ENCODE peak calls at places on chromosomes 4 and X, in seven cellular contexts. R, Y, O, T, H, K and X are unnamed samples.

GRCh38 chrX:105975382-105975781 is 63.1 kb downstream of the SERPINA7 start:
- DNase-seq in K (no peak), Y (no peak), O (peak; percentile 23), R (peak; percentile 12), T (no peak), H (no peak), X (no peak)

GRCh38 chr4:20176881-20177280 is 74.8 kb upstream of the SLIT2 start:
- DNase-seq in H (no peak), Y (no peak), K (no peak), O (no peak), R (no peak), T (no peak), X (no peak)

GRCh38 chr4:82968972-82969371 is 41.7 kb downstream of the LIN54 start:
- DNase-seq in K (no peak), T (no peak), R (no peak), Y (no peak), H (no peak), O (no peak), X (no peak)

GRCh38 chr4:75849459-75849858 is 52.8 kb downstream of the PPEF2 start:
- DNase-seq in R (no peak), Y (no peak), T (no peak), H (no peak), K (no peak), O (peak; percentile 42), X (no peak)

GRCh38 chr4:142983612-142984011 is 137.5 kb upstream of the INPP4B start:
- DNase-seq in K (no peak), Y (no peak), R (no peak), O (no peak), T (no peak), H (no peak), X (no peak)

GRCh38 chrX:46257451-46257879 is 287.8 kb downstream of the ZNF674 start:
- DNase-seq in O (no peak), T (no peak), K (no peak), H (no peak), Y (no peak), R (no peak), X (no peak)

GRCh38 chr4:172786039-172786792 is 382.4 kb upstream of the GALNT7 start:
- DNase-seq in T (no peak), O (no peak), Y (peak; percentile 34), R (no peak), H (no peak), K (no peak), X (no peak)

GRCh38 chrX:133985164-133986007 is at the start of gene GPC3:
- DNase-seq in Y (no peak), O (peak; percentile 77), K (no peak), T (no peak), R (no peak), H (peak; percentile 27), X (no peak)

GRCh38 chr4:772118-772517 is 53.8 kb downstream of the CPLX1 start:
- DNase-seq in T (no peak), O (no peak), Y (no peak), H (no peak), R (no peak), K (no peak), X (no peak)

GRCh38 chr4:15385928-15386327 is 41.9 kb upstream of the C1QTNF7 start:
- DNase-seq in O (no peak), R (no peak), T (peak; percentile 82), Y (no peak), K (no peak), H (no peak), X (no peak)

GRCh38 chr4:137312257-137312656 is 220.0 kb downstream of the PCDH18 start:
- DNase-seq in Y (no peak), T (no peak), O (no peak), H (no peak), K (no peak), R (no peak), X (no peak)

GRCh38 chr4:154838694-154839093 is 57.6 kb downstream of the RBM46 start:
- DNase-seq in T (no peak), Y (no peak), O (peak; percentile 9), H (no peak), R (no peak), K (no peak), X (no peak)

GRCh38 chr4:53118676-53119075 is 247.2 kb downstream of the SCFD2 start:
- DNase-seq in R (no peak), H (no peak), O (no peak), Y (no peak), T (no peak), K (no peak), X (no peak)

GRCh38 chrX:63418211-63418610 is 67.1 kb upstream of the SPIN4 start:
- DNase-seq in R (no peak), Y (no peak), H (no peak), O (no peak), K (no peak), T (no peak), X (no peak)

GRCh38 chrX:53324803-53325202 is 43.4 kb upstream of the IQSEC2 start:
- DNase-seq in T (no peak), R (no peak), K (no peak), H (no peak), Y (no peak), O (no peak), X (no peak)

GRCh38 chrX:48540015-48540350 is 469 bp downstream of the TBC1D25 start:
- DNase-seq in R (peak; percentile 12), T (no peak), O (no peak), H (peak; percentile 61), Y (peak; percentile 64), K (no peak), X (no peak)

GRCh38 chr4:149790172-149790907 is 25.3 kb downstream of the IQCM start:
- DNase-seq in T (no peak), Y (peak; percentile 48), K (no peak), R (no peak), H (no peak), O (no peak), X (no peak)

GRCh38 chrX:16743604-16744325 is 24.4 kb downstream of the SYAP1 start:
- DNase-seq in H (no peak), K (no peak), T (no peak), R (no peak), Y (no peak), O (no peak), X (no peak)

GRCh38 chr4:8778301-8778700 is 93.3 kb downstream of the HMX1 start:
- DNase-seq in Y (no peak), T (no peak), K (no peak), H (no peak), R (no peak), O (no peak), X (no peak)

GRCh38 chr4:77465271-77465670 is 140.3 kb upstream of the CXCL13 start:
- DNase-seq in Y (no peak), O (peak; percentile 52), K (peak; percentile 53), T (no peak), R (no peak), H (peak; percentile 15), X (no peak)

DNA sequence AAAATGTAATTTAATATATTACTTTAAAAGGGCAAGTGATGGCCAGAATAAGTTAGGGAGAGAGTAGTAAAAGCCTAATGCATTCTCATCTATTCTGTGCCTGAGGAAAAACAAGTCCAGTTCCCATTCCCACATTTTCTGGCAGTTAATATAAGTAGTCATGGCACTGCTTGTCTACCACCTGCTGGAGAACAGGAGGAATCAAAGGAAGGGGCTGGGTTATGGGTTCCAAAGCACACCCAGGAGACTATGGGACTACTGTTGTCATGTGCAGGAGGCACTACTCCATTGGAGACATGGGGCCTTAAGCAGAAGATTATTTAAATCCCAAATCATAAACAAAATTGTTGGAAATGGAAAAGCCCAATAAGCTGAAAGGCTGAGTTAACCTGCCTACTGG is 2618.6 kb downstream of the ARAP2 start:
- DNase-seq in Y (no peak), H (no peak), K (no peak), R (peak; percentile 12), T (no peak), O (peak; percentile 38), X (no peak)
- TF ChIP-seq CTCF in Y (no peak), H (no peak), K (no peak), R (no peak), T (no peak), O (peak; percentile 32), X (no peak)

DNA sequence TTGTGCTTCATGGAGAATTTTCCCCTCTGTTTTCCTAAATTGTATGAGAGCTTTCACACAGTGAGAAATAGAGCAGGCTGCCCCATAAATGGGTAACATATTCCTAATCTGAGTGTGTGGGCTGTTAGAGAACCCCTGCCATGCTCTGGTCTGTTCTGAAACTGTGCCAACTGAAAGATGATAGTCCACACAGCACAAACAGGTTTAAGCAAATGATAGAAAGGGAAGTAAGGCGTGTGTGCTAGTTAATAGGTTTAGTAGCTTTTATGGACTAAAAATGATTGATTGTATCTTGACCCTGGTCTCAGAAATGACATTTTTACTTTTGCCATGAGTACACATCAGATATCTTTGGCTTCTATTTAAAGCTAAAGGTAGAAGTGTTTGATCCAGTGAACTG is 106.2 kb downstream of the PRRG1 start:
- DNase-seq in H (no peak), O (no peak), T (no peak), Y (no peak), R (no peak), K (no peak), X (no peak)
- TF ChIP-seq POLR2AphosphoS5 in H (no peak), O (no peak), T (no peak), Y (no peak), R (no peak), K (no peak), X (no peak)

GRCh38 chr4:148747721-148748268 is 305.6 kb upstream of the NR3C2 start:
- DNase-seq in H (no peak), O (no peak), K (no peak), R (no peak), Y (no peak), T (no peak), X (no peak)
- H3K4me3 ChIP-seq in H (no peak overlapping the region), O (no peak overlapping the region), K (no peak overlapping the region), R (no peak overlapping the region), Y (no peak overlapping the region), T (no peak overlapping the region), X (no peak overlapping the region)

DNA sequence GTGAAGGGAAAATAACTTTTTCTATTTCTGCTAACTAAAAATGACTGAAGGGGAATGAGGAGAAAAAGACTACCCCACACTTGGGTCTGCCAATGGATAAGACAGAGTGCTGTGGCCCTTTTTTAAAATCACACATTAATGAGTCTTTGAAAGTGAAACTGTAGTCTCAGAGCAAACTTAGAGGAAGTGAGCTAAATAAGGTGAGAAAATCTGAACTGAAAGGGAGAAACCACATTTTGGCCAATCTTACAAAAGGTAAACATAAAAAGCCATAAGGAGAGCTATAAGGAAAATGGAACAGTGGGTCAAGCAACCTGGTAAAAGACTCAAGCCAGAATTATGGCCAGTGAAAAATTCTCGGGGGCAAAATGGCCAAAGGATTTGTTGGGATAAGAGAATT is 755.1 kb upstream of the IGFBP7 start:
- DNase-seq in T (no peak), O (no peak), K (no peak), H (no peak), R (no peak), Y (no peak), X (no peak)
- TF ChIP-seq CTCF in T (no peak), O (no peak), K (no peak), H (no peak), R (no peak), Y (no peak), X (no peak)